ENCODE peak calls at places on chromosomes 11 and 22, in ten cellular contexts. One of them, this sample, is unnamed.

GRCh38 chr11:12290477-12290922 is 86.9 kb upstream of the PARVA start:
- DNase-seq in GM23338: no peak
- DNase-seq in colonic mucosa: no peak
- DNase-seq in upper lobe of right lung: no peak
- DNase-seq in K562: peak; percentile 36
- DNase-seq in heart left ventricle: no peak
- DNase-seq in cardiac muscle cell: peak; percentile 66
- DNase-seq in lower lobe of right lung: no peak
- DNase-seq in uterus: no peak
- DNase-seq in CD8-positive, alpha-beta T cell: no peak
- DNase-seq in this sample: no peak

GRCh38 chr11:83437939-83438338 is 151.8 kb upstream of the CCDC90B start:
- DNase-seq in cardiac muscle cell: no peak
- DNase-seq in colonic mucosa: no peak
- DNase-seq in CD8-positive, alpha-beta T cell: no peak
- DNase-seq in uterus: no peak
- DNase-seq in GM23338: no peak
- DNase-seq in upper lobe of right lung: no peak
- DNase-seq in lower lobe of right lung: peak; percentile 52
- DNase-seq in K562: no peak
- DNase-seq in heart left ventricle: no peak
- DNase-seq in this sample: no peak

GRCh38 chr11:120354068-120354467 is 17.9 kb downstream of the ARHGEF12 start:
- DNase-seq in colonic mucosa: no peak
- DNase-seq in CD8-positive, alpha-beta T cell: no peak
- DNase-seq in lower lobe of right lung: no peak
- DNase-seq in heart left ventricle: no peak
- DNase-seq in upper lobe of right lung: no peak
- DNase-seq in uterus: no peak
- DNase-seq in K562: no peak
- DNase-seq in GM23338: no peak
- DNase-seq in cardiac muscle cell: no peak
- DNase-seq in this sample: no peak

GRCh38 chr11:127890026-127890611 is 697.2 kb downstream of the ETS1 start:
- DNase-seq in uterus: no peak
- DNase-seq in cardiac muscle cell: peak; percentile 36
- DNase-seq in CD8-positive, alpha-beta T cell: no peak
- DNase-seq in GM23338: no peak
- DNase-seq in colonic mucosa: no peak
- DNase-seq in K562: no peak
- DNase-seq in heart left ventricle: no peak
- DNase-seq in lower lobe of right lung: no peak
- DNase-seq in upper lobe of right lung: no peak
- DNase-seq in this sample: no peak

GRCh38 chr22:46087816-46088277 is 62.5 kb upstream of the PPARA start:
- DNase-seq in lower lobe of right lung: peak; percentile 80
- DNase-seq in uterus: peak; percentile 95
- DNase-seq in heart left ventricle: peak; percentile 94
- DNase-seq in CD8-positive, alpha-beta T cell: no peak
- DNase-seq in colonic mucosa: peak; percentile 78
- DNase-seq in K562: peak; percentile 74
- DNase-seq in upper lobe of right lung: peak; percentile 84
- DNase-seq in GM23338: no peak
- DNase-seq in cardiac muscle cell: peak; percentile 96
- DNase-seq in this sample: no peak

GRCh38 chr11:130874396-130874795 is 41.9 kb downstream of the SNX19 start:
- DNase-seq in upper lobe of right lung: no peak
- DNase-seq in colonic mucosa: no peak
- DNase-seq in cardiac muscle cell: no peak
- DNase-seq in CD8-positive, alpha-beta T cell: no peak
- DNase-seq in uterus: no peak
- DNase-seq in GM23338: no peak
- DNase-seq in heart left ventricle: no peak
- DNase-seq in lower lobe of right lung: no peak
- DNase-seq in K562: no peak
- DNase-seq in this sample: no peak

GRCh38 chr11:131356201-131356600 is 14.2 kb upstream of the NTM start:
- DNase-seq in heart left ventricle: no peak
- DNase-seq in colonic mucosa: no peak
- DNase-seq in CD8-positive, alpha-beta T cell: no peak
- DNase-seq in K562: no peak
- DNase-seq in cardiac muscle cell: peak; percentile 79
- DNase-seq in uterus: no peak
- DNase-seq in GM23338: no peak
- DNase-seq in lower lobe of right lung: no peak
- DNase-seq in upper lobe of right lung: no peak
- DNase-seq in this sample: no peak

GRCh38 chr11:12249590-12250260 is 127.6 kb upstream of the PARVA start:
- DNase-seq in heart left ventricle: no peak
- DNase-seq in uterus: no peak
- DNase-seq in upper lobe of right lung: no peak
- DNase-seq in CD8-positive, alpha-beta T cell: no peak
- DNase-seq in cardiac muscle cell: peak; percentile 33
- DNase-seq in GM23338: no peak
- DNase-seq in lower lobe of right lung: no peak
- DNase-seq in K562: no peak
- DNase-seq in colonic mucosa: peak; percentile 78
- DNase-seq in this sample: no peak

GRCh38 chr11:27976262-27976661 is 131.7 kb downstream of the KIF18A start:
- DNase-seq in lower lobe of right lung: no peak
- DNase-seq in CD8-positive, alpha-beta T cell: no peak
- DNase-seq in colonic mucosa: no peak
- DNase-seq in uterus: no peak
- DNase-seq in cardiac muscle cell: peak; percentile 69
- DNase-seq in heart left ventricle: no peak
- DNase-seq in K562: no peak
- DNase-seq in upper lobe of right lung: no peak
- DNase-seq in GM23338: no peak
- DNase-seq in this sample: no peak

GRCh38 chr22:39624501-39624821 is 53.9 kb downstream of the CACNA1I start:
- DNase-seq in lower lobe of right lung: no peak
- DNase-seq in CD8-positive, alpha-beta T cell: no peak
- DNase-seq in uterus: no peak
- DNase-seq in K562: no peak
- DNase-seq in heart left ventricle: no peak
- DNase-seq in cardiac muscle cell: no peak
- DNase-seq in colonic mucosa: no peak
- DNase-seq in GM23338: peak; percentile 56
- DNase-seq in upper lobe of right lung: no peak
- DNase-seq in this sample: no peak
- H3K27me3 ChIP-seq in lower lobe of right lung: peaks cover 66% of the 10 kb centered on the region
- H3K27me3 ChIP-seq in CD8-positive, alpha-beta T cell: no peaks in the 10 kb centered on the region
- H3K27me3 ChIP-seq in uterus: no peaks in the 10 kb centered on the region
- H3K27me3 ChIP-seq in K562: no peaks in the 10 kb centered on the region
- H3K27me3 ChIP-seq in heart left ventricle: peaks cover 88% of the 10 kb centered on the region
- H3K27me3 ChIP-seq in cardiac muscle cell: no peaks in the 10 kb centered on the region
- H3K27me3 ChIP-seq in colonic mucosa: no peaks in the 10 kb centered on the region
- H3K27me3 ChIP-seq in GM23338: no peaks in the 10 kb centered on the region
- H3K27me3 ChIP-seq in upper lobe of right lung: peaks cover 51% of the 10 kb centered on the region
- H3K27me3 ChIP-seq in this sample: no peaks in the 10 kb centered on the region

DNA sequence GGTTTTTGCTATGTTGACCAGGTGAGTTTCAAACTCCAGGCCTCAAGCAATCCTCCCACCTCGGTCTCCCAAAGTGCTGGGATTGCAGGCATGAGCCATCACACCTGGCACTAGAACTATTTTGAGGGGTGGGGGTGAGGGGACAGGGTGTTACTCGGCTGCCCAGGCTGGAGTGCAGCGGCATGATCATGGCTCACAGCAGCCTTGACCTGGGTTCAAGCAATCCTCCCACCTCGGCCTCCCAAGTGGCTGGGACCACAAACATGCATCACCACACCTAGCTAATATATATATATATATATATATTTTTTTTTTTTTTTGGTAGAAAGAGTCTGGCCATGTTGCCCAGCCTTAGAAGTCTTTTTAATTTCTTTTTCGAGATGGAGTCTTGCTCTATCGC is 17.1 kb upstream of the IFITM3 start:
- DNase-seq in upper lobe of right lung: no peak
- DNase-seq in lower lobe of right lung: no peak
- DNase-seq in colonic mucosa: no peak
- DNase-seq in GM23338: no peak
- DNase-seq in heart left ventricle: no peak
- DNase-seq in cardiac muscle cell: no peak
- DNase-seq in K562: no peak
- DNase-seq in uterus: no peak
- DNase-seq in CD8-positive, alpha-beta T cell: no peak
- DNase-seq in this sample: no peak
- H3K4me1 ChIP-seq in upper lobe of right lung: peaks cover 22% of the 10 kb centered on the region
- H3K4me1 ChIP-seq in lower lobe of right lung: peaks cover 14% of the 10 kb centered on the region
- H3K4me1 ChIP-seq in colonic mucosa: peaks cover 6% of the 10 kb centered on the region
- H3K4me1 ChIP-seq in GM23338: peaks cover 52% of the 10 kb centered on the region
- H3K4me1 ChIP-seq in heart left ventricle: peaks cover 17% of the 10 kb centered on the region
- H3K4me1 ChIP-seq in cardiac muscle cell: peaks cover 21% of the 10 kb centered on the region
- H3K4me1 ChIP-seq in K562: peaks cover 24% of the 10 kb centered on the region
- H3K4me1 ChIP-seq in uterus: peaks cover 7% of the 10 kb centered on the region
- H3K4me1 ChIP-seq in CD8-positive, alpha-beta T cell: peaks cover 39% of the 10 kb centered on the region
- H3K4me1 ChIP-seq in this sample: peaks cover 22% of the 10 kb centered on the region

GRCh38 chr11:20158597-20159257 is 1.5 kb downstream of the DBX1 start:
- DNase-seq in upper lobe of right lung: no peak
- DNase-seq in cardiac muscle cell: peak; percentile 80
- DNase-seq in uterus: peak; percentile 17
- DNase-seq in lower lobe of right lung: peak; percentile 53
- DNase-seq in GM23338: peak; percentile 90
- DNase-seq in colonic mucosa: no peak
- DNase-seq in CD8-positive, alpha-beta T cell: no peak
- DNase-seq in K562: peak; percentile 45
- DNase-seq in heart left ventricle: peak; percentile 47
- DNase-seq in this sample: no peak
- H3K27me3 ChIP-seq in upper lobe of right lung: peaks cover 97% of the 10 kb centered on the region
- H3K27me3 ChIP-seq in cardiac muscle cell: peaks cover 100% of the 10 kb centered on the region
- H3K27me3 ChIP-seq in uterus: peaks cover 27% of the 10 kb centered on the region
- H3K27me3 ChIP-seq in lower lobe of right lung: peaks cover 98% of the 10 kb centered on the region
- H3K27me3 ChIP-seq in GM23338: peaks cover 100% of the 10 kb centered on the region
- H3K27me3 ChIP-seq in colonic mucosa: peaks cover 84% of the 10 kb centered on the region
- H3K27me3 ChIP-seq in CD8-positive, alpha-beta T cell: peaks cover 56% of the 10 kb centered on the region
- H3K27me3 ChIP-seq in K562: peaks cover 61% of the 10 kb centered on the region
- H3K27me3 ChIP-seq in heart left ventricle: peaks cover 100% of the 10 kb centered on the region
- H3K27me3 ChIP-seq in this sample: peaks cover 54% of the 10 kb centered on the region

DNA sequence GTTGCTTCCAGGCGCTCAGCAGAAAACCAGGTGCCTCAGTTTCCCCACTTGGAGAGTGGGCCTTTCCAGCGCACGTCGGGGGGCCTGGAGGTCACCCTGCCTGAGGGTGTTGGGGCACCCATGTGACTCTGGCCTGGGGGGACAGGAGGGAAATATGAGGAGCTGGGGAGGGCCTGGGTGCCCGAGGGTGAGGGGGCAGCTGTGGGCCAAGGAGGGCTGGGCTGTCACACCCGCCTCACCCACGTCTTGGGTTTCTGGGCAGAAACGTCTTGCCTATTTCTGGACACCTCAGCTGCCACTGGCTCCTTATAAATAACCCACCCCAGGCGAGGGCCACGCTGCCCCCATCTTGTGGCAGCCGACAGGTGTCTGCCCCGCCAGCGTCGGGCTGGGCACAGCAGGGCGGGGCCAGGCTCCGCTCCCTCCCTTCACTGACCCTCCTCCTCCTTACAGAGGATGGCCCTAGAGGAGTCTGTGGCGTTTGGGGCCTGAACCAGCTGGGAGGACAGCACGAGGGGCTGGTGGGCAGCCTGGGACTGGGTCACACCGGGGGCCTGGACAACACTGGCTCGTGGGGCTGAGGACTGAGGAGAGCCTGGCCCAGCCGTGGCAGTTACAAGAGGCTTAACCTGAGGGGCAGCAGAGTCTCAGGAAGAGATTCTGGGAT is 1.5 kb downstream of the TNNT3 start:
- DNase-seq in upper lobe of right lung: no peak
- DNase-seq in lower lobe of right lung: no peak
- DNase-seq in K562: no peak
- DNase-seq in colonic mucosa: peak; percentile 15
- DNase-seq in CD8-positive, alpha-beta T cell: no peak
- DNase-seq in GM23338: no peak
- DNase-seq in uterus: no peak
- DNase-seq in cardiac muscle cell: no peak
- DNase-seq in heart left ventricle: no peak
- DNase-seq in this sample: no peak
- H3K4me1 ChIP-seq in upper lobe of right lung: no peaks in the 10 kb centered on the region
- H3K4me1 ChIP-seq in lower lobe of right lung: no peaks in the 10 kb centered on the region
- H3K4me1 ChIP-seq in K562: peaks cover 40% of the 10 kb centered on the region
- H3K4me1 ChIP-seq in colonic mucosa: no peaks in the 10 kb centered on the region
- H3K4me1 ChIP-seq in CD8-positive, alpha-beta T cell: peaks cover 11% of the 10 kb centered on the region
- H3K4me1 ChIP-seq in GM23338: no peaks in the 10 kb centered on the region
- H3K4me1 ChIP-seq in uterus: no peaks in the 10 kb centered on the region
- H3K4me1 ChIP-seq in cardiac muscle cell: no peaks in the 10 kb centered on the region
- H3K4me1 ChIP-seq in heart left ventricle: peaks cover 47% of the 10 kb centered on the region
- H3K4me1 ChIP-seq in this sample: no peaks in the 10 kb centered on the region

GRCh38 chr11:61007383-61007970 is 36.0 kb downstream of the CD6 start:
- DNase-seq in lower lobe of right lung: no peak
- DNase-seq in K562: no peak
- DNase-seq in heart left ventricle: no peak
- DNase-seq in colonic mucosa: peak; percentile 36
- DNase-seq in cardiac muscle cell: no peak
- DNase-seq in CD8-positive, alpha-beta T cell: no peak
- DNase-seq in uterus: no peak
- DNase-seq in upper lobe of right lung: peak; percentile 70
- DNase-seq in GM23338: peak; percentile 70
- DNase-seq in this sample: no peak

GRCh38 chr11:61002598-61002997 is 31.1 kb downstream of the CD6 start:
- DNase-seq in uterus: no peak
- DNase-seq in K562: no peak
- DNase-seq in upper lobe of right lung: no peak
- DNase-seq in CD8-positive, alpha-beta T cell: no peak
- DNase-seq in GM23338: no peak
- DNase-seq in lower lobe of right lung: no peak
- DNase-seq in cardiac muscle cell: no peak
- DNase-seq in colonic mucosa: no peak
- DNase-seq in heart left ventricle: no peak
- DNase-seq in this sample: no peak

GRCh38 chr11:61007971-61008896 is 36.8 kb downstream of the CD6 start:
- DNase-seq in GM23338: peak; percentile 96
- DNase-seq in cardiac muscle cell: no peak
- DNase-seq in heart left ventricle: no peak
- DNase-seq in uterus: no peak
- DNase-seq in upper lobe of right lung: no peak
- DNase-seq in CD8-positive, alpha-beta T cell: no peak
- DNase-seq in K562: peak; percentile 43
- DNase-seq in colonic mucosa: peak; percentile 56
- DNase-seq in lower lobe of right lung: no peak
- DNase-seq in this sample: no peak

GRCh38 chr11:61004037-61004641 is 32.7 kb downstream of the CD6 start:
- DNase-seq in colonic mucosa: no peak
- DNase-seq in upper lobe of right lung: no peak
- DNase-seq in uterus: no peak
- DNase-seq in cardiac muscle cell: peak; percentile 82
- DNase-seq in lower lobe of right lung: no peak
- DNase-seq in K562: no peak
- DNase-seq in CD8-positive, alpha-beta T cell: peak; percentile 70
- DNase-seq in GM23338: no peak
- DNase-seq in heart left ventricle: peak; percentile 38
- DNase-seq in this sample: no peak

GRCh38 chr11:61004841-61005240 is 33.4 kb downstream of the CD6 start:
- DNase-seq in upper lobe of right lung: no peak
- DNase-seq in heart left ventricle: no peak
- DNase-seq in lower lobe of right lung: no peak
- DNase-seq in CD8-positive, alpha-beta T cell: peak; percentile 67
- DNase-seq in cardiac muscle cell: peak; percentile 65
- DNase-seq in uterus: no peak
- DNase-seq in colonic mucosa: no peak
- DNase-seq in GM23338: no peak
- DNase-seq in K562: no peak
- DNase-seq in this sample: peak; percentile 67
- H3K27me3 ChIP-seq in upper lobe of right lung: peaks cover 12% of the 10 kb centered on the region
- H3K27me3 ChIP-seq in heart left ventricle: peaks cover 36% of the 10 kb centered on the region
- H3K27me3 ChIP-seq in lower lobe of right lung: peaks cover 24% of the 10 kb centered on the region
- H3K27me3 ChIP-seq in CD8-positive, alpha-beta T cell: no peaks in the 10 kb centered on the region
- H3K27me3 ChIP-seq in cardiac muscle cell: peaks cover 42% of the 10 kb centered on the region
- H3K27me3 ChIP-seq in uterus: peaks cover 6% of the 10 kb centered on the region
- H3K27me3 ChIP-seq in colonic mucosa: no peaks in the 10 kb centered on the region
- H3K27me3 ChIP-seq in GM23338: peaks cover 61% of the 10 kb centered on the region
- H3K27me3 ChIP-seq in K562: peaks cover 82% of the 10 kb centered on the region
- H3K27me3 ChIP-seq in this sample: no peaks in the 10 kb centered on the region

This sample was measured in CD8-positive, alpha-beta memory T cell.